ENCODE peak calls at places on chromosome 18, in six cellular contexts. V is mesendoderm, A is endothelial cell of umbilical vein, W is osteoblast, M is uterus, E is brain microvascular endothelial cell. D is an unnamed sample.

GRCh38 chr18:79440316-79440715 is 44.6 kb downstream of the NFATC1 start:
- DNase-seq in M (no peak), V (no peak), A (no peak), E (no peak), W (no peak), D (no peak)

GRCh38 chr18:47772374-47773248 is 157.8 kb downstream of the SMAD2 start:
- DNase-seq in E (peak; percentile 61), W (peak; percentile 58), A (peak; percentile 76), V (peak; percentile 87), M (no peak), D (no peak)

GRCh38 chr18:50880108-50880465 is 1.2 kb downstream of the ME2 start:
- DNase-seq in A (no peak), V (no peak), W (no peak), E (no peak), M (no peak), D (no peak)

GRCh38 chr18:49628993-49629795 is 67.3 kb downstream of the LIPG start:
- DNase-seq in W (no peak), V (no peak), E (no peak), M (no peak), A (no peak), D (peak; percentile 41)

GRCh38 chr18:51503351-51503750 is 305.9 kb upstream of the MEX3C start:
- DNase-seq in A (no peak), W (no peak), E (no peak), V (no peak), M (no peak), D (no peak)

GRCh38 chr18:3995476-3996102 is 459.5 kb downstream of the DLGAP1 start:
- DNase-seq in V (peak; percentile 72), M (peak; percentile 46), A (peak; percentile 78), W (peak; percentile 35), E (peak; percentile 33), D (no peak)

GRCh38 chr18:75727479-75727878 is 300.0 kb upstream of the SMIM21 start:
- DNase-seq in V (peak; percentile 68), W (no peak), M (no peak), A (no peak), E (peak; percentile 7), D (no peak)

GRCh38 chr18:7104649-7105048 is 12.9 kb downstream of the LAMA1 start:
- DNase-seq in M (no peak), V (no peak), E (no peak), W (no peak), A (no peak), D (no peak)

GRCh38 chr18:50870138-50870845 is 8.6 kb upstream of the ME2 start:
- DNase-seq in A (peak; percentile 20), M (no peak), V (no peak), W (peak; percentile 81), E (peak; percentile 55), D (no peak)

GRCh38 chr18:72456802-72457201 is 87.3 kb downstream of the CBLN2 start:
- DNase-seq in E (no peak), A (peak; percentile 52), W (no peak), M (no peak), V (no peak), D (no peak)

GRCh38 chr18:62998443-62998842 is 283.1 kb downstream of the PHLPP1 start:
- DNase-seq in M (no peak), E (no peak), A (no peak), W (no peak), V (no peak), D (no peak)

GRCh38 chr18:6920099-6920955 is 190.8 kb downstream of the ARHGAP28 start:
- DNase-seq in M (peak; percentile 42), A (peak; percentile 64), V (peak; percentile 93), W (peak; percentile 89), E (peak; percentile 86), D (peak; percentile 29)

GRCh38 chr18:55579471-55579870 is 8.5 kb downstream of the TCF4 start:
- DNase-seq in E (no peak), A (no peak), V (no peak), M (no peak), W (no peak), D (no peak)

GRCh38 chr18:48803518-48803917 is 147.2 kb downstream of the SMAD7 start:
- DNase-seq in A (no peak), M (peak; percentile 5), V (no peak), W (no peak), E (no peak), D (no peak)

GRCh38 chr18:10661333-10661732 is 135.5 kb downstream of the NAPG start:
- DNase-seq in W (no peak), A (no peak), M (no peak), V (peak; percentile 63), E (peak; percentile 20), D (no peak)

GRCh38 chr18:10660485-10660884 is 134.7 kb downstream of the NAPG start:
- DNase-seq in A (no peak), V (no peak), E (peak; percentile 14), M (no peak), W (peak; percentile 79), D (no peak)

GRCh38 chr18:10659000-10659399 is 133.2 kb downstream of the NAPG start:
- DNase-seq in W (no peak), V (peak; percentile 55), A (no peak), M (no peak), E (no peak), D (no peak)

GRCh38 chr18:10663750-10664149 is 137.9 kb downstream of the NAPG start:
- DNase-seq in W (no peak), A (no peak), V (no peak), M (no peak), E (no peak), D (no peak)

GRCh38 chr18:10659594-10659993 is 133.8 kb downstream of the NAPG start:
- DNase-seq in E (no peak), V (no peak), M (no peak), A (no peak), W (no peak), D (no peak)
- H3K27me3 ChIP-seq in E (no peaks in the 10 kb centered on the region), V (no peaks in the 10 kb centered on the region), M (no peaks in the 10 kb centered on the region), A (no peaks in the 10 kb centered on the region), W (peaks cover 4% of the 10 kb centered on the region), D (no peaks in the 10 kb centered on the region)

GRCh38 chr18:10210077-10210476 is 244.4 kb upstream of the APCDD1 start:
- DNase-seq in V (no peak), A (no peak), E (no peak), W (no peak), M (no peak), D (no peak)

GRCh38 chr18:10215444-10215843 is 239.0 kb upstream of the APCDD1 start:
- DNase-seq in E (no peak), V (no peak), A (no peak), W (no peak), M (no peak), D (no peak)

GRCh38 chr18:10207682-10208081 is 246.8 kb upstream of the APCDD1 start:
- DNase-seq in V (no peak), M (no peak), A (no peak), W (no peak), E (no peak), D (no peak)

GRCh38 chr18:10216809-10217208 is 237.6 kb upstream of the APCDD1 start:
- DNase-seq in E (no peak), M (no peak), W (no peak), A (no peak), V (no peak), D (no peak)

GRCh38 chr18:10213526-10213925 is 240.9 kb upstream of the APCDD1 start:
- DNase-seq in A (peak; percentile 4), V (peak; percentile 27), W (no peak), E (peak; percentile 6), M (no peak), D (no peak)
- H3K4me3 ChIP-seq in A (no peak overlapping the region), V (no peak overlapping the region), W (no peak overlapping the region), E (no peak overlapping the region), M (no peak overlapping the region), D (no peak overlapping the region)

DNA sequence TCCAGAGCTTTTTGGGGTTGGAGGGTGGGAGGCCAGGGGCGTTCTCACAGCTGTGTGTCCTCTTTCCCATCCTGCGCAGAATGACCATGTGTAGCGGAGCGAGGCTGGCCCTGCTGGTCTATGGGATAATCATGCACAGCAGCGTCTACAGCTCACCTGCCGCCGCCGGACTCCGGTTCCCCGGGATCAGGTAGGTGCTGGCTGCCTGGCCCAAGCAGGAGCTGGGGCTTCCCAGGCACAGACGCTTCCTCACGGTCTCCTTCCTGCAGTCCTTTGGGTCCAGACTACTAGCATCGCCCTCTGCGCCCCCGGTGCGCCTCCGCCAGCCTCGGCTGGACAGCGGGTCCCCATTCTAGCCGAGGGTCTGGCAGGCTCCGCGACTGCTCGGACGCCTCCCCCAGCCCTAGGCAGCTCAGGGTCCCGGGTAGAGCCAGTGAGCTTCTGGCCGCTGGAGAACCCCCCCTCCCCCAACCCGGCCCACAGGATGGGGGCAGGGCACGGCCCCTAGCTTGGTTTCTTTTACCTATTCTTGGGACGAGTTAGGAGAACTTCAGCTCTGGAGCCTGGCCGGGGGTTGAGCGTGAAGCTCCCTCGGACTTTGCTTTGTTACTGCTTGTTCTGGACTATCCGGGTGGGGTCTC is 756 bp downstream of the ADCYAP1 start:
- DNase-seq in M (no peak), W (peak; percentile 49), E (no peak), V (peak; percentile 14), A (no peak), D (no peak)
- H3K27me3 ChIP-seq in M (peaks cover 65% of the 10 kb centered on the region), W (peaks cover 77% of the 10 kb centered on the region), E (peaks cover 67% of the 10 kb centered on the region), V (peaks cover 59% of the 10 kb centered on the region), A (peaks cover 87% of the 10 kb centered on the region), D (peaks cover 91% of the 10 kb centered on the region)

GRCh38 chr18:32372047-32372380 is 98.7 kb downstream of the GAREM1 start:
- DNase-seq in M (no peak), E (no peak), W (no peak), V (no peak), A (no peak), D (no peak)
- H3K4me3 ChIP-seq in M (no peak overlapping the region), E (no peak overlapping the region), W (no peak overlapping the region), V (no peak overlapping the region), A (no peak overlapping the region), D (no peak overlapping the region)

GRCh38 chr18:9907867-9908266 is 5.9 kb upstream of the VAPA start:
- DNase-seq in W (no peak), E (no peak), A (no peak), M (no peak), V (no peak), D (no peak)

GRCh38 chr18:9906407-9906955 is 7.3 kb upstream of the VAPA start:
- DNase-seq in W (no peak), V (no peak), E (no peak), M (no peak), A (no peak), D (no peak)

GRCh38 chr18:9910709-9911108 is 3.1 kb upstream of the VAPA start:
- DNase-seq in W (no peak), E (no peak), A (no peak), M (no peak), V (no peak), D (no peak)

GRCh38 chr18:9913151-9913525 is 678 bp upstream of the VAPA start:
- DNase-seq in W (peak; percentile 72), M (no peak), V (no peak), A (no peak), E (peak; percentile 26), D (no peak)

GRCh38 chr18:9910071-9910470 is 3.7 kb upstream of the VAPA start:
- DNase-seq in W (no peak), E (no peak), M (no peak), V (no peak), A (no peak), D (no peak)
- H3K27me3 ChIP-seq in W (no peaks in the 10 kb centered on the region), E (no peaks in the 10 kb centered on the region), M (no peaks in the 10 kb centered on the region), V (no peaks in the 10 kb centered on the region), A (peaks cover 7% of the 10 kb centered on the region), D (no peaks in the 10 kb centered on the region)

D was measured in dorsolateral prefrontal cortex.